ENCODE peak calls at places on chromosomes 6 and 20, in nine cellular contexts. Q is esophagus squamous epithelium, S is heart left ventricle, F is hepatocyte, G is omental fat pad, T is gastrocnemius medialis, L is endothelial cell, A is NB4, M is AG09309. R is an unnamed sample.

GRCh38 chr6:32393660-32394420 is 13.1 kb downstream of the BTNL2 start:
- DNase-seq in T (no peak), L (peak; percentile 36), Q (no peak), G (no peak), F (peak; percentile 58), A (no peak), S (peak; percentile 31), M (no peak), R (no peak)

GRCh38 chr20:50575869-50576720 is 65.9 kb downstream of the PTPN1 start:
- DNase-seq in L (peak; percentile 58), M (no peak), A (peak; percentile 65), G (no peak), T (peak; percentile 56), S (peak; percentile 72), Q (no peak), F (peak; percentile 78), R (no peak)

GRCh38 chr6:149897015-149897697 is 757 bp downstream of the RAET1E start:
- DNase-seq in M (peak; percentile 87), S (peak; percentile 88), G (peak; percentile 69), A (no peak), T (peak; percentile 91), Q (peak; percentile 8), L (no peak), F (no peak), R (no peak)

GRCh38 chr6:150303256-150303655 is 65.6 kb upstream of the IYD start:
- DNase-seq in L (no peak), A (no peak), T (no peak), F (no peak), G (no peak), Q (no peak), S (no peak), M (no peak), R (no peak)

GRCh38 chr6:134698228-134698627 is 251.7 kb downstream of the ALDH8A1 start:
- DNase-seq in T (no peak), A (no peak), M (no peak), G (no peak), F (no peak), Q (no peak), S (no peak), L (no peak), R (no peak)

GRCh38 chr20:51735728-51736600 is 32.2 kb downstream of the ATP9A start:
- DNase-seq in T (no peak), G (no peak), S (no peak), L (no peak), M (no peak), F (no peak), A (no peak), Q (no peak), R (no peak)

GRCh38 chr6:20328266-20328946 is 73.3 kb upstream of the E2F3 start:
- DNase-seq in F (no peak), Q (no peak), S (no peak), M (no peak), A (no peak), G (no peak), L (no peak), T (no peak), R (no peak)

GRCh38 chr20:44642203-44643153 is 9.0 kb downstream of the ADA start:
- DNase-seq in A (peak; percentile 78), Q (no peak), M (peak; percentile 42), T (no peak), S (peak; percentile 82), F (peak; percentile 81), L (peak; percentile 57), G (peak; percentile 48), R (no peak)

GRCh38 chr6:150492507-150492906 is 107.2 kb upstream of the PLEKHG1 start:
- DNase-seq in A (peak; percentile 16), G (no peak), L (no peak), Q (no peak), T (no peak), S (no peak), M (no peak), F (no peak), R (no peak)

GRCh38 chr20:47066484-47067270 is 172.0 kb downstream of the EYA2 start:
- DNase-seq in A (no peak), Q (no peak), G (no peak), L (no peak), M (no peak), F (no peak), S (no peak), T (no peak), R (no peak)

GRCh38 chr6:147127587-147127986 is 76.6 kb upstream of the STXBP5 start:
- DNase-seq in T (no peak), F (no peak), A (no peak), L (no peak), Q (no peak), G (no peak), S (no peak), M (no peak), R (no peak)

GRCh38 chr20:41138527-41139226 is 1.3 kb downstream of the PLCG1 start:
- DNase-seq in F (peak; percentile 47), A (no peak), T (no peak), M (no peak), S (no peak), L (no peak), Q (no peak), G (no peak), R (no peak)

GRCh38 chr6:149895702-149896310 is 2.1 kb downstream of the RAET1E start:
- DNase-seq in T (peak; percentile 78), S (peak; percentile 76), A (no peak), L (no peak), F (no peak), Q (no peak), M (no peak), G (no peak), R (no peak)

GRCh38 chr6:81465859-81466258 is 286.6 kb downstream of the TENT5A start:
- DNase-seq in M (peak; percentile 8), T (no peak), F (peak; percentile 15), S (no peak), A (peak; percentile 31), L (peak; percentile 23), G (no peak), Q (no peak), R (no peak)
- TF ChIP-seq CTCF in M (peak; percentile 66), T (no peak), F (peak; percentile 55), S (peak; percentile 36), A (peak; percentile 52), L (peak; percentile 86), G (no peak), Q (no peak), R (peak; percentile 74)

GRCh38 chr6:4258733-4259132 is 123.4 kb upstream of the ECI2 start:
- DNase-seq in S (no peak), M (no peak), Q (no peak), T (no peak), L (no peak), G (no peak), F (no peak), A (no peak), R (no peak)

GRCh38 chr6:4250645-4251044 is 115.3 kb upstream of the ECI2 start:
- DNase-seq in M (no peak), A (no peak), Q (no peak), T (no peak), L (no peak), F (no peak), G (no peak), S (no peak), R (no peak)

GRCh38 chr6:4259391-4259790 is 124.0 kb upstream of the ECI2 start:
- DNase-seq in G (no peak), A (no peak), Q (no peak), S (no peak), T (no peak), M (no peak), F (no peak), L (no peak), R (no peak)

GRCh38 chr6:4256969-4257368 is 121.6 kb upstream of the ECI2 start:
- DNase-seq in G (no peak), T (no peak), S (no peak), Q (no peak), A (no peak), F (peak; percentile 8), L (no peak), M (peak; percentile 1), R (no peak)

DNA sequence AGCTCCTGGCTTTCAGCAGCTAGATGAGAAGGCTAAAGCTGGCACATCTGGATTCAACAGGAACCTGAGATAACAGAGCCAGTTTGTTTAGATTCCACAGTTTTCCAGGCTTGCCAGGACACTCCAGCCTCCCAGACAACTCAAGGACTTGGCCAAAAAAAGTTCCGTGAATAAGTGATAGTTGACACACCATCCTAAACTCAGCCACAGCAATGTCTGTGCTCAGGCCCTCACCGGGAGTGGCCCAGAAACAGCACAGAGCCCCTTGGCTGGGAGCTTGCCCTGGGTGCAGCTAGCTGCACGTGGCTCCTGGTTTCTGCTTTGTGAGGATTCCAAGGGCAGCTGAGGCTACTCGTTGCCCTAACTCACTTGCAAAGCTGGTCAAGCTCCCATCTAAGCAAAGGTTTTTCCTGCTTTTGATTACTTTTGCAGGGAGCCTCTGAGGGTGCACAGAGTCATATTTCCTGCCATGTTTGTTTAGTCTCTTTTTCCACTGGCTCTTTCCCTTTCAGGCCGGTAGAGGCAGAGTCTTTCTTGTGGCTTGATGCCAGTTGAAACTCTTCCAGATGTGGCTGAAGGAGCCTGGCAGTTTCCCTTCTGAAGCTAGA is 118.3 kb upstream of the ECI2 start:
- DNase-seq in A (no peak), T (no peak), S (no peak), Q (no peak), F (peak; percentile 80), M (peak; percentile 27), L (no peak), G (no peak), R (no peak)
- TF ChIP-seq CTCF in A (no peak), T (peak; percentile 10), S (peak; percentile 29), Q (peak; percentile 42), F (peak; percentile 55), M (peak; percentile 65), L (no peak), G (no peak), R (peak; percentile 53)

GRCh38 chr20:25987073-25987927 is 290.6 kb upstream of the ZNF337 start:
- DNase-seq in L (peak; percentile 53), A (peak; percentile 4), Q (no peak), S (peak; percentile 61), M (no peak), G (no peak), F (peak; percentile 46), T (no peak), R (no peak)
- TF ChIP-seq CTCF in L (no peak), A (no peak), Q (no peak), S (peak; percentile 12), M (peak; percentile 48), G (no peak), F (peak; percentile 17), T (peak; percentile 5), R (no peak)

GRCh38 chr6:49915035-49915434 is 48.7 kb upstream of the CRISP1 start:
- DNase-seq in Q (no peak), L (no peak), M (no peak), S (peak; percentile 67), F (peak; percentile 13), T (peak; percentile 13), A (no peak), G (no peak), R (no peak)

GRCh38 chr6:49909508-49910047 is 43.2 kb upstream of the CRISP1 start:
- DNase-seq in S (no peak), L (no peak), M (no peak), G (no peak), Q (no peak), F (no peak), T (no peak), A (no peak), R (no peak)

GRCh38 chr6:49913656-49914055 is 47.3 kb upstream of the CRISP1 start:
- DNase-seq in A (no peak), L (no peak), S (no peak), F (peak; percentile 10), Q (no peak), T (no peak), G (no peak), M (no peak), R (no peak)

GRCh38 chr6:49912193-49912592 is 45.9 kb upstream of the CRISP1 start:
- DNase-seq in G (no peak), M (no peak), Q (no peak), L (no peak), S (no peak), T (no peak), F (no peak), A (no peak), R (no peak)

GRCh38 chr6:49911252-49911651 is 44.9 kb upstream of the CRISP1 start:
- DNase-seq in F (no peak), Q (no peak), A (no peak), G (no peak), L (no peak), T (no peak), M (no peak), S (no peak), R (no peak)
- TF ChIP-seq CTCF in F (no peak), Q (no peak), A (no peak), G (no peak), L (no peak), T (no peak), M (no peak), S (no peak), R (no peak)

R was measured in type B pancreatic cell.